ENCODE peak calls at places on chromosomes 6 and 20, in four cellular contexts. P, O, E and H are unnamed samples.

GRCh38 chr6:33860706-33861474 is 57.1 kb upstream of the MLN start:
- DNase-seq in P (no peak), E (peak; percentile 88), O (no peak), H (peak; percentile 75)

GRCh38 chr6:142853244-142854180 is 91.5 kb downstream of the HIVEP2 start:
- DNase-seq in E (peak; percentile 48), P (peak; percentile 26), O (no peak), H (peak; percentile 43)

GRCh38 chr6:125974214-125974866 is 12.0 kb upstream of the TRMT11 start:
- DNase-seq in P (peak; percentile 48), E (peak; percentile 42), O (peak; percentile 34), H (peak; percentile 80)

GRCh38 chr6:29777319-29777718 is 50.3 kb upstream of the HLA-G start:
- DNase-seq in E (no peak), P (no peak), O (no peak), H (no peak)

GRCh38 chr20:36154696-36155628 is at the start of gene EPB41L1:
- DNase-seq in P (peak; percentile 65), E (no peak), O (peak; percentile 56), H (peak; percentile 63)

GRCh38 chr20:19176483-19176882 is 36.0 kb upstream of the SLC24A3 start:
- DNase-seq in E (no peak), P (peak; percentile 20), O (no peak), H (no peak)

GRCh38 chr6:118659513-118660217 is 8.3 kb upstream of the CEP85L start:
- DNase-seq in P (no peak), O (no peak), E (no peak), H (peak; percentile 52)

GRCh38 chr6:119318176-119318575 is 31.4 kb downstream of the MAN1A1 start:
- DNase-seq in E (no peak), P (no peak), O (no peak), H (no peak)

GRCh38 chr6:155517282-155517681 is 61.6 kb upstream of the NOX3 start:
- DNase-seq in O (no peak), E (no peak), P (no peak), H (no peak)

GRCh38 chr6:47129129-47129528 is 87.0 kb upstream of the ADGRF1 start:
- DNase-seq in P (no peak), E (no peak), O (no peak), H (no peak)

GRCh38 chr6:18154507-18155272 is at the start of gene TPMT:
- DNase-seq in O (peak; percentile 97), E (no peak), P (peak; percentile 19), H (peak; percentile 44)

GRCh38 chr6:3389390-3390167 is 67.3 kb downstream of the SLC22A23 start:
- DNase-seq in O (no peak), E (no peak), P (no peak), H (peak; percentile 95)

GRCh38 chr20:10404023-10404628 is 29.9 kb downstream of the MKKS start:
- DNase-seq in P (no peak), O (no peak), E (no peak), H (no peak)

GRCh38 chr6:103854059-103854458 is 1005.7 kb downstream of the HACE1 start:
- DNase-seq in O (peak; percentile 10), E (no peak), P (peak; percentile 37), H (no peak)

GRCh38 chr20:32957451-32957850 is 46.8 kb downstream of the SUN5 start:
- DNase-seq in E (no peak), O (no peak), P (no peak), H (no peak)

GRCh38 chr20:42846784-42847490 is 342.8 kb downstream of the PTPRT start:
- DNase-seq in E (no peak), P (no peak), O (no peak), H (no peak)

GRCh38 chr6:151377095-151377494 is 14.3 kb downstream of the ZBTB2 start:
- DNase-seq in E (no peak), O (no peak), P (no peak), H (no peak)
- H3K4me1 ChIP-seq in E (peaks cover 3% of the 10 kb centered on the region), O (peaks cover 6% of the 10 kb centered on the region), P (peaks cover 41% of the 10 kb centered on the region), H (peaks cover 7% of the 10 kb centered on the region)

DNA sequence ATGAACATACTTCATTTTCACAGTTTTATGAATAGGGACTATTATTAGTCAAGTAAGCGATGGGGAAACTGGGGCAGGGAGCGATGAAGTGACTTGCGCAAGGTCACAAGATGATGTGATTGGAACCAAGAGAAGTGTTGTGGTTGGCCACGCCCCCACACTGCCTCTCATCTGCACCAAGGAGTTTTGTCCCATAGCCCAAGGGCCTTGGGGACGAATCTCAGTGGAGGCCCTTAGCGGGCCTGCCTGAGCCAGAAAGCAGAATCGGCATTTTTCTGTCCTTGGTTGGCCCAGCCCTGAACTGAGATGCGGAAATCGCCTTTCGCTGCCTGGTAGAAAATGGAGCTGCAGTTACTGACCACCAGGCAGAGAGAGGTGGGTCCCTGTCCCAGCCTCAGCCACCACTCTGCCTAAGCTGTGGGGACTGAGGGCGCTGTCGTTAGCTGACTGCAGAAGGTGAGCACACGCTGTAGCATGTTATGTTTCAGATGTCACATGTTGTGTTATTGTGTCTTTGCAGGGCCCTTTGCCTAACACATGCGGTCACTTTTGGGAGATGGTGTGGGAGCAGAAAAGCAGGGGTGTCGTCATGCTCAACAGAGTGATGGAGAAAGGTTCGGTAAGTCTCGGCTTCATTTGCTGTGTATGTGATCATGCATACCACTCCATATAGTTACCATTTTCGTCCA is 57.8 kb downstream of the PTPN1 start:
- DNase-seq in O (no peak), P (no peak), E (no peak), H (no peak)
- H4K20me1 ChIP-seq in O (peaks cover 6% of the 10 kb centered on the region), P (peaks cover 12% of the 10 kb centered on the region), E (no peaks in the 10 kb centered on the region), H (no peaks in the 10 kb centered on the region)

DNA sequence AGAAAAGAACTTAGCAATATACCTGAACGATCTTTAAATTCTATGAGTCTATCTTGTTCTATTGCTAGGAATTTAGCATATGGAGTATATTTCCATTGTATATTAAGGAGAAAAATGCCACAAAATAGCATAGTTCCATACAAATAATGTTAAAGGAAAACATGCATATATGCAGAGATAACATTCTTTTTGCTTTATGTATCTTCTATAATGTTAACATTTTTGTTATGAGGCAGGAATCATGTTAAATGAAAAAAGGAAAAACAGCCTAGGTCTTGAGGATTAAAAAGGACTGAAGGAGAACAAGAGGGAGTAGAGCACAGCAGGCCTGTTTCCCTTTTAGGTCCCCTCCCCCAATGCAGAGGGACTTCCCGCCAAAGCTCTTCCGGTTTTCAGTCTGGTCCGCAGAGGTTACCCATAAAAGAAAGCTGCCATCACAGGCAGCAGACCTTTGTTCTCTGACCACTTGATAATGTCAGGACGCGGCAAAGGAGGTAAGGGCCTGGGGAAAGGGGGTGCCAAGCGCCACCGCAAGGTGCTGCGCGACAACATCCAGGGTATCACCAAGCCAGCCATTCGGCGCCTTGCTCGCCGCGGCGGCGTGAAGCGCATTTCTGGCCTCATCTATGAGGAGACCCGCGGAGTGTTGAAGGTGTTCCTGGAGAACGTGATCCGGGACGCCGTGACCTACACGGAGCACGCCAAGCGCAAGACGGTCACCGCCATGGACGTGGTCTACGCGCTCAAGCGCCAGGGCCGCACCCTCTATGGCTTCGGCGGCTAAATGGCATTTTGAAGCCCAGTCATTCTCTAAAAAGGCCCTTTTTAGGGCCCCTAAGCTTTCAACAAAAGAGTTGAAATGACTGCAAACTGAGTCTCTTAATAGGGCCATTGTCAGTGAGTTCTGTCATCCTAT is 108.4 kb upstream of the PRSS16 start:
- DNase-seq in E (peak; percentile 92), P (peak; percentile 97), O (peak; percentile 84), H (no peak)
- TF ChIP-seq EZH2phosphoT487 in E (no peak), P (no peak), O (peak; percentile 82), H (no peak)

DNA sequence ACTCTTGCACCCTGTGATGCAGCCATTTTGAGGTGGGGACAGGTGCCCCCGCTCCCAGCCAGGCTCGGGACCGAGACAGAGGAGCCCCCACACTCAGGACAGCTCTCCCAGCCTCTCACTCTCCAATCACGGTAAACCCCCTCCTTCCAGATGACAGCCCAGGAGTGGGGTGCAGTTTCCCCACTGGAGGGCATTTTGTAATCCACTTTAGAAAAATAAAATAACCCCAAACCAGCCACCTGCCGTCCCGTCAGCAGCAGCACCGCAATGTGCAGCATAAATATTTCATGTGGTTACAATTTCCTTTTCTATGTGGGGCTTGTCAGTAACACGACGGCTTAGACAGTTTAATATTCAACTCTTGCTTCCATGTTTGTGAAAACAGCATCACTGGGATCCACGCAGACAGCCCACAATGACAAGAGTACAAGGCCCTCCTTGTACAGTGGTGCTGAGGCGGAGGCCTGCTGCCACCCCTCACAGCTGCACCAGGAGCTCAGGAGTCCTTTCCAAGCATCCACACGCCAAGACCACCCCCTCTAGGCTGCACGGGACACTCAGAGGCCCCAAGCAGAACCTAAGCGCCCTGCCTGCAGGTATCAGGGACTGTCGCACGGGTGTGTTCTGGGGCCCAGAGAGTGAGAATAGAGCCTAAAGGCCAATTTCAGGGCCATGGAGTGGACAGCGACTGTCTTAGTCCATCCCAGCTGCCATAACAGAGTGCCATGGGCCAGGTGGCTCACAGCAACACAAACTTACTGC is 116.7 kb downstream of the JPH2 start:
- DNase-seq in E (peak; percentile 73), P (no peak), O (no peak), H (no peak)
- H3K4me1 ChIP-seq in E (peaks cover 42% of the 10 kb centered on the region), P (no peaks in the 10 kb centered on the region), O (no peaks in the 10 kb centered on the region), H (no peaks in the 10 kb centered on the region)

DNA sequence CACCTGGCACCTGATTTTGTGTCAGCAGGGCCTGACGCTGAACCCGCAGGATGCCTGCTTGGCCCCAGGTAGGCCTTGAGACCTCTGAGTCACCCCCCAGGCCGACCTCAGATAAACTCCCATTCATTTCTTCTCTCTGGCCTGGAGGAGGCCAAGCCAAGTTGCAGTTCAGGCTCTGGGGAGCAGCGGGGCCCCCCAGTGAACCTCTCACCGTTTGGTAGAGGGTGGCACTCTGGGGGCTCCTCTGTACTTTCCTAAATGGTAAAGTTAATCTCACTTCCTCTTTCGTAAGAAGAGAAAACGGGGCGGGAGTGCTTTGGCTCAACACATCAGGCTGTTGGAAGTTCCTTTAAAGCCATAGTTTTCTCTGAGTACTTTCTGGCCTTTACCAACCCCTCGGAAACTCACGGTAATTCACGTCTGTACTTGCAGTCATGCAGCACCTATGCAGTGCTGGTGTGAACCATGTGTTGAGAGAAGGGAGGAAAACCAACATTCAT is 2.8 kb downstream of the SIRPA start:
- DNase-seq in O (no peak), P (no peak), E (peak; percentile 54), H (peak; percentile 69)
- H4K20me1 ChIP-seq in O (peaks cover 4% of the 10 kb centered on the region), P (no peaks in the 10 kb centered on the region), E (no peaks in the 10 kb centered on the region), H (no peaks in the 10 kb centered on the region)

GRCh38 chr6:101741474-101742171 is 348.1 kb downstream of the GRIK2 start:
- DNase-seq in E (no peak), P (peak; percentile 46), O (no peak), H (no peak)

GRCh38 chr6:101747711-101748110 is 354.2 kb downstream of the GRIK2 start:
- DNase-seq in O (no peak), E (no peak), P (no peak), H (no peak)

DNA sequence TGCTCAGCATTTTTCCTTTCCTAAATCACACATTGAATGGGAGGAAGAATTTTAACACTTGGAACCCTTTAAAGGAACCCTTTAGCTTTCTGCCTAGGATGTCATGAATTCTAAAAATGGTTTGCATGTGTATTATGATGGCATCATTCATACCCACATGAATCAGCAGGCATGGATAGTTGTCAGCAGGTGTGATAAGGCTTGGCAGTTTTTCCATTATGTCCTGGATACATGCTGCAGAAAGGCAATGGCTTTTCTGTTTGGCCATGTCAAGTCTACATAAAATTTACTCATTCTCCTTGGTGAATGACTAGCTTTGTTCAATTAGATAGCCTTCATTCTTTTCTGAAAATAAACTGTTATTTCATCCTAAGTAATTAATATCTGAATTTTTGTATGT is 353.7 kb downstream of the GRIK2 start:
- DNase-seq in E (no peak), P (no peak), O (no peak), H (no peak)
- TF ChIP-seq EZH2phosphoT487 in E (no peak), P (no peak), O (no peak), H (no peak)